ENCODE peak calls at places on chromosomes 2 and 18, in seven cellular contexts. N is PC-9, A is neural progenitor cell, Y is PC-3, K is GM23338, L is SK-N-SH, X is MM.1S. M is an unnamed sample. For H3F3A, the result is how much of the 10 kb centered on the place peaks cover.

GRCh38 chr2:215755651-215756350 is 257.6 kb downstream of the MREG start:
- DNase-seq in L (no peak), X (no peak), N (no peak), K (no peak), Y (no peak), A (no peak), M (peak)

GRCh38 chr2:16255120-16255519 is 314.8 kb downstream of the MYCN start:
- DNase-seq in L (no peak), N (no peak), X (no peak), Y (no peak), A (no peak), K (no peak), M (no peak)

GRCh38 chr2:211455225-211455841 is 898.9 kb downstream of the CPS1 start:
- DNase-seq in Y (peak), K (peak), X (peak), N (no peak), A (peak), L (peak), M (peak)

GRCh38 chr2:74648009-74648443 is at the start of gene M1AP:
- DNase-seq in K (peak), Y (no peak), A (peak), L (no peak), N (peak), X (no peak), M (no peak)

GRCh38 chr18:9535430-9535972 is 60.2 kb downstream of the RALBP1 start:
- DNase-seq in Y (peak), L (peak), X (no peak), N (peak), A (peak), K (no peak), M (peak)

GRCh38 chr2:108266218-108266617 is 22.5 kb upstream of the SULT1C2 start:
- DNase-seq in K (no peak), Y (no peak), N (no peak), X (no peak), A (no peak), L (no peak), M (no peak)

GRCh38 chr2:223943561-223944008 is 1.6 kb downstream of the WDFY1 start:
- DNase-seq in X (no peak), N (peak), K (no peak), L (peak), A (no peak), Y (peak), M (peak)

GRCh38 chr2:108575132-108575966 is 41.1 kb downstream of the LIMS1 start:
- DNase-seq in N (no peak), X (no peak), Y (peak), L (no peak), A (peak), K (peak), M (peak)

GRCh38 chr2:159902722-159903121 is 104.7 kb upstream of the CD302 start:
- DNase-seq in X (no peak), K (no peak), A (no peak), L (no peak), N (no peak), Y (no peak), M (no peak)

GRCh38 chr2:144894612-144895300 is 374.8 kb upstream of the ZEB2 start:
- DNase-seq in A (peak), X (no peak), N (no peak), Y (no peak), L (no peak), K (peak), M (no peak)

GRCh38 chr18:50178601-50179000 is 16.3 kb downstream of the MYO5B start:
- DNase-seq in L (no peak), X (no peak), Y (no peak), A (no peak), N (no peak), K (no peak), M (no peak)

GRCh38 chr18:7065736-7066135 is 51.9 kb downstream of the LAMA1 start:
- DNase-seq in K (no peak), A (no peak), Y (no peak), N (no peak), X (no peak), L (no peak), M (no peak)

GRCh38 chr2:65749549-65749948 is 317.1 kb upstream of the SPRED2 start:
- DNase-seq in N (no peak), Y (peak), A (no peak), K (no peak), X (no peak), L (no peak), M (peak)

GRCh38 chr18:22504665-22505064 is 87.0 kb upstream of the CTAGE1 start:
- DNase-seq in N (peak), L (no peak), K (no peak), A (no peak), Y (peak), X (no peak), M (peak)

GRCh38 chr2:234406085-234406484 is 90.8 kb downstream of the ARL4C start:
- DNase-seq in X (no peak), Y (peak), N (no peak), K (no peak), L (no peak), A (no peak), M (no peak)

GRCh38 chr2:145228506-145228905 is 708.6 kb upstream of the ZEB2 start:
- DNase-seq in A (no peak), K (no peak), Y (no peak), L (peak), X (no peak), N (no peak), M (peak)

GRCh38 chr2:4258563-4258962 is 555.2 kb downstream of the DCDC2C start:
- DNase-seq in L (no peak), K (no peak), N (peak), Y (peak), A (no peak), X (no peak), M (no peak)

GRCh38 chr2:2536416-2537056 is 205.5 kb upstream of the MYT1L start:
- DNase-seq in K (no peak), A (no peak), X (no peak), Y (no peak), L (no peak), N (no peak), M (no peak)

GRCh38 chr2:96899084-96899735 is 29.3 kb upstream of the SEMA4C start:
- DNase-seq in K (no peak), L (peak), N (no peak), Y (no peak), X (no peak), A (no peak), M (peak)

DNA sequence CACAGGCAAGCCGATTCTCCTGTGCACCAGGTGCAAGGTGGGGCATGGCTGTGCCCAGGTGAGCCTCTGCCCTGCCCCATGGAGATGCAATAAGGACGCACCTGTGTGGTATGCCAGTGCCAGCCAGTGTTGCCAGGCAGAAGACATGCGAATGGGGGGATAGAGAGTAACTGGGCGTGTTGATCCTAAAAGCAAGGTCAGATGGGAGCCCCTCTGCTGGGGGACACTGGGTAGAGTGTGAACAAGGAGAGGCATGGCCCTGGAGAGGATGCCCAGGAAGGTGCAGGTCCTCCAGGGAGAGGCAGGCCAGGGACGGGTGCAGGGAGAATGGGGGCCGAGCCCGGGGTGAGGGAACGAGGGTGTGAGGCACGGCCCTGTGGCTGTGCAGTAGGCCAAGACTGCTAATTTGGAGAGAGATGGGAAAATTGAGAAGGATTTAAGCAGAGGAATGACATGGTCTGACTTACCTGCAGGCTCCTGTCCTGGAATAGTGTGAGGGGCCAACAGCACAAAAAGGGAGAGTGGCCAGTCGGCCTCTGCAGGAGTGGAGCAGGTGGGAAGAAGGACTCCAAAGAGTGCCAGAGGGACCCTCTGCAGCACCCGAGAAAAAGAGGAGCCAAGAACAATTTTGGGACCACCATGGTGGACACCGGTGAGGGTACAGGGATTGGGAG is 690.4 kb upstream of the HS6ST1 start:
- DNase-seq in X (no peak), Y (no peak), L (no peak), K (no peak), A (no peak), N (no peak), M (no peak)
- H3F3A ChIP-seq in X (under half), Y (under half), L (under half), K (under half), A (under half), N (under half), M (under half)

GRCh38 chr2:12035029-12035720 is 288.7 kb downstream of the LPIN1 start:
- DNase-seq in A (no peak), N (no peak), K (no peak), Y (no peak), L (no peak), X (no peak), M (peak)
- H3F3A ChIP-seq in A (under half), N (under half), K (under half), Y (under half), L (under half), X (under half), M (under half)

GRCh38 chr2:60880633-60880987 is 764 bp upstream of the REL start:
- DNase-seq in Y (peak), N (no peak), A (no peak), X (no peak), L (no peak), K (no peak), M (peak)
- H3F3A ChIP-seq in Y (under half), N (under half), A (under half), X (under half), L (under half), K (under half), M (under half)

DNA sequence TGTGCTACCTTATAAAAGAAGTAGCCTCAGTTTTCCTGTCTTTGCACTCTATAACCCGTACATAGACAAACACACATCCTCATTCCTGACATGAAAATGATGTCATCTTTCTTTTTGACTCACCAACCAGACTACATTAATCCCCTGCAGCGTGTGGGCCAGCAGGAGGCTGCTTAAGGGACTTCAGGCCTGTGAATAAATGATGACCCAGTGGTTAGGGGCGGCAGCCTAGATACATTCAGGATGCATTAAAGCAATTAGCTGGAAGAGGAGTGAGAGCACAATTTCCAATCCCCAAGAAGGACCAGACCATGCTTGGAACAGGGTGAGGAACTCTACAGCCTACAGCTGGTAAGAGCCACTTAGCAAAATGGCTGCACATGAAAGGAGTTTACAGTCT is 57.3 kb upstream of the KLF7 start:
- DNase-seq in K (no peak), N (no peak), X (no peak), L (no peak), A (no peak), Y (peak), M (peak)
- H3F3A ChIP-seq in K (under half), N (under half), X (under half), L (under half), A (under half), Y (under half), M (under half)

GRCh38 chr2:64123740-64124139 is 20.5 kb downstream of the PELI1 start:
- DNase-seq in L (no peak), A (no peak), X (no peak), Y (no peak), N (no peak), K (no peak), M (no peak)
- H3F3A ChIP-seq in L (under half), A (under half), X (under half), Y (under half), N (under half), K (under half), M (under half)

M was measured in GM23248.